ENCODE peak calls at places on chromosomes 16 and 17, in four cellular contexts. H is activated T-helper 1 cell treated with anti-CD3 and anti-CD28 coated beads, Interleukin-2, amount 50 U/mL, for 16 hours; D is NCI-H2029; K is AG09309. V is an unnamed sample.

GRCh38 chr17:50660887-50661345 is 26.2 kb downstream of the ABCC3 start:
- DNase-seq in H (no peak), D (no peak), K (no peak), V (no peak)

GRCh38 chr17:70168044-70168978 is 1.0 kb upstream of the KCNJ2 start:
- DNase-seq in H (no peak), D (no peak), K (peak; percentile 21), V (peak; percentile 66)

GRCh38 chr16:56576585-56577299 is 11.9 kb downstream of the MT4 start:
- DNase-seq in H (peak; percentile 79), D (peak; percentile 69), K (peak; percentile 3), V (peak; percentile 84)

GRCh38 chr17:59842901-59843652 is 49.7 kb downstream of the TUBD1 start:
- DNase-seq in H (no peak), D (peak; percentile 29), K (peak; percentile 99), V (peak; percentile 79)

GRCh38 chr16:17470871-17471744 is at the start of gene XYLT1:
- DNase-seq in H (no peak), D (no peak), K (peak; percentile 95), V (no peak)

GRCh38 chr16:57720142-57720575 is 15.4 kb upstream of the KATNB1 start:
- DNase-seq in H (no peak), D (peak; percentile 0), K (peak; percentile 8), V (peak; percentile 80)

GRCh38 chr16:81522141-81522701 is 77.6 kb downstream of the CMIP start:
- DNase-seq in H (no peak), D (no peak), K (no peak), V (peak; percentile 50)

GRCh38 chr16:84585886-84586285 is 32.0 kb downstream of the COTL1 start:
- DNase-seq in H (no peak), D (no peak), K (no peak), V (no peak)

GRCh38 chr17:42334667-42335066 is 46.4 kb downstream of the STAT5A start:
- DNase-seq in H (no peak), D (no peak), K (no peak), V (no peak)

GRCh38 chr16:68267612-68268405 is 3.5 kb downstream of the SLC7A6 start:
- DNase-seq in H (no peak), D (no peak), K (no peak), V (no peak)

GRCh38 chr16:15811778-15812750 is 44.8 kb downstream of the MYH11 start:
- DNase-seq in H (no peak), D (no peak), K (peak; percentile 98), V (peak; percentile 4)